ENCODE peak calls at places on chromosomes 16 and 17, in seven cellular contexts. One of them, this sample, is unnamed.

GRCh38 chr17:43784628-43785101 is 4.4 kb downstream of the CFAP97D1 start:
- DNase-seq in neural crest cell: no peak
- DNase-seq in stimulated activated naive CD8-positive, alpha-beta T cell treated with anti-CD3 and anti-CD28 coated beads, Interleukin-15, amount 100 ng/mL, for 72 hours: no peak
- DNase-seq in stimulated activated CD8-positive, alpha-beta memory T cell treated with anti-CD3 and anti-CD28 coated beads, Interleukin-15, amount 100 ng/mL, for 24 hours: no peak
- DNase-seq in T-helper 9 cell: no peak
- DNase-seq in CD8-positive, alpha-beta memory T cell: no peak
- DNase-seq in stimulated activated effector memory CD8-positive, alpha-beta T cell treated with anti-CD3 and anti-CD28 coated beads, Interleukin-12 subunit alpha, Interleukin-12 subunit beta, amount 100 ng/mL, for 72 hours: no peak
- DNase-seq in this sample: no peak

GRCh38 chr16:89696598-89697128 is 4.8 kb downstream of the SPATA2L start:
- DNase-seq in stimulated activated naive CD8-positive, alpha-beta T cell treated with anti-CD3 and anti-CD28 coated beads, Interleukin-15, amount 100 ng/mL, for 72 hours: no peak
- DNase-seq in T-helper 9 cell: no peak
- DNase-seq in neural crest cell: no peak
- DNase-seq in CD8-positive, alpha-beta memory T cell: peak
- DNase-seq in stimulated activated CD8-positive, alpha-beta memory T cell treated with anti-CD3 and anti-CD28 coated beads, Interleukin-15, amount 100 ng/mL, for 24 hours: no peak
- DNase-seq in stimulated activated effector memory CD8-positive, alpha-beta T cell treated with anti-CD3 and anti-CD28 coated beads, Interleukin-12 subunit alpha, Interleukin-12 subunit beta, amount 100 ng/mL, for 72 hours: no peak
- DNase-seq in this sample: no peak

GRCh38 chr16:8885674-8886592 is 3.8 kb downstream of the LITAFD start:
- DNase-seq in CD8-positive, alpha-beta memory T cell: no peak
- DNase-seq in neural crest cell: no peak
- DNase-seq in stimulated activated CD8-positive, alpha-beta memory T cell treated with anti-CD3 and anti-CD28 coated beads, Interleukin-15, amount 100 ng/mL, for 24 hours: no peak
- DNase-seq in T-helper 9 cell: no peak
- DNase-seq in stimulated activated naive CD8-positive, alpha-beta T cell treated with anti-CD3 and anti-CD28 coated beads, Interleukin-15, amount 100 ng/mL, for 72 hours: no peak
- DNase-seq in stimulated activated effector memory CD8-positive, alpha-beta T cell treated with anti-CD3 and anti-CD28 coated beads, Interleukin-12 subunit alpha, Interleukin-12 subunit beta, amount 100 ng/mL, for 72 hours: no peak
- DNase-seq in this sample: no peak

GRCh38 chr16:51577621-51578303 is 426.7 kb upstream of the SALL1 start:
- DNase-seq in CD8-positive, alpha-beta memory T cell: no peak
- DNase-seq in stimulated activated CD8-positive, alpha-beta memory T cell treated with anti-CD3 and anti-CD28 coated beads, Interleukin-15, amount 100 ng/mL, for 24 hours: no peak
- DNase-seq in neural crest cell: no peak
- DNase-seq in T-helper 9 cell: no peak
- DNase-seq in stimulated activated naive CD8-positive, alpha-beta T cell treated with anti-CD3 and anti-CD28 coated beads, Interleukin-15, amount 100 ng/mL, for 72 hours: no peak
- DNase-seq in stimulated activated effector memory CD8-positive, alpha-beta T cell treated with anti-CD3 and anti-CD28 coated beads, Interleukin-12 subunit alpha, Interleukin-12 subunit beta, amount 100 ng/mL, for 72 hours: no peak
- DNase-seq in this sample: no peak

GRCh38 chr17:17737938-17738894 is 57.0 kb downstream of the RAI1 start:
- DNase-seq in stimulated activated naive CD8-positive, alpha-beta T cell treated with anti-CD3 and anti-CD28 coated beads, Interleukin-15, amount 100 ng/mL, for 72 hours: no peak
- DNase-seq in T-helper 9 cell: no peak
- DNase-seq in neural crest cell: no peak
- DNase-seq in stimulated activated CD8-positive, alpha-beta memory T cell treated with anti-CD3 and anti-CD28 coated beads, Interleukin-15, amount 100 ng/mL, for 24 hours: no peak
- DNase-seq in CD8-positive, alpha-beta memory T cell: no peak
- DNase-seq in stimulated activated effector memory CD8-positive, alpha-beta T cell treated with anti-CD3 and anti-CD28 coated beads, Interleukin-12 subunit alpha, Interleukin-12 subunit beta, amount 100 ng/mL, for 72 hours: no peak
- DNase-seq in this sample: no peak

GRCh38 chr16:709651-710499 is 4.3 kb upstream of the FBXL16 start:
- DNase-seq in stimulated activated effector memory CD8-positive, alpha-beta T cell treated with anti-CD3 and anti-CD28 coated beads, Interleukin-12 subunit alpha, Interleukin-12 subunit beta, amount 100 ng/mL, for 72 hours: no peak
- DNase-seq in stimulated activated naive CD8-positive, alpha-beta T cell treated with anti-CD3 and anti-CD28 coated beads, Interleukin-15, amount 100 ng/mL, for 72 hours: no peak
- DNase-seq in stimulated activated CD8-positive, alpha-beta memory T cell treated with anti-CD3 and anti-CD28 coated beads, Interleukin-15, amount 100 ng/mL, for 24 hours: no peak
- DNase-seq in neural crest cell: peak
- DNase-seq in CD8-positive, alpha-beta memory T cell: no peak
- DNase-seq in T-helper 9 cell: no peak
- DNase-seq in this sample: no peak

GRCh38 chr17:65102788-65103187 is 34.4 kb upstream of the RGS9 start:
- DNase-seq in stimulated activated CD8-positive, alpha-beta memory T cell treated with anti-CD3 and anti-CD28 coated beads, Interleukin-15, amount 100 ng/mL, for 24 hours: no peak
- DNase-seq in neural crest cell: no peak
- DNase-seq in stimulated activated effector memory CD8-positive, alpha-beta T cell treated with anti-CD3 and anti-CD28 coated beads, Interleukin-12 subunit alpha, Interleukin-12 subunit beta, amount 100 ng/mL, for 72 hours: no peak
- DNase-seq in T-helper 9 cell: no peak
- DNase-seq in stimulated activated naive CD8-positive, alpha-beta T cell treated with anti-CD3 and anti-CD28 coated beads, Interleukin-15, amount 100 ng/mL, for 72 hours: no peak
- DNase-seq in CD8-positive, alpha-beta memory T cell: no peak
- DNase-seq in this sample: no peak

GRCh38 chr16:12572316-12572985 is 231.2 kb downstream of the CPPED1 start:
- DNase-seq in stimulated activated effector memory CD8-positive, alpha-beta T cell treated with anti-CD3 and anti-CD28 coated beads, Interleukin-12 subunit alpha, Interleukin-12 subunit beta, amount 100 ng/mL, for 72 hours: no peak
- DNase-seq in T-helper 9 cell: no peak
- DNase-seq in CD8-positive, alpha-beta memory T cell: no peak
- DNase-seq in stimulated activated naive CD8-positive, alpha-beta T cell treated with anti-CD3 and anti-CD28 coated beads, Interleukin-15, amount 100 ng/mL, for 72 hours: no peak
- DNase-seq in neural crest cell: no peak
- DNase-seq in stimulated activated CD8-positive, alpha-beta memory T cell treated with anti-CD3 and anti-CD28 coated beads, Interleukin-15, amount 100 ng/mL, for 24 hours: no peak
- DNase-seq in this sample: no peak

GRCh38 chr17:58281511-58282011 is 826 bp upstream of the MPO start:
- DNase-seq in T-helper 9 cell: no peak
- DNase-seq in stimulated activated effector memory CD8-positive, alpha-beta T cell treated with anti-CD3 and anti-CD28 coated beads, Interleukin-12 subunit alpha, Interleukin-12 subunit beta, amount 100 ng/mL, for 72 hours: no peak
- DNase-seq in stimulated activated naive CD8-positive, alpha-beta T cell treated with anti-CD3 and anti-CD28 coated beads, Interleukin-15, amount 100 ng/mL, for 72 hours: no peak
- DNase-seq in CD8-positive, alpha-beta memory T cell: no peak
- DNase-seq in neural crest cell: no peak
- DNase-seq in stimulated activated CD8-positive, alpha-beta memory T cell treated with anti-CD3 and anti-CD28 coated beads, Interleukin-15, amount 100 ng/mL, for 24 hours: no peak
- DNase-seq in this sample: no peak

GRCh38 chr17:38616361-38616760 is 10.6 kb upstream of the SRCIN1 start:
- DNase-seq in stimulated activated effector memory CD8-positive, alpha-beta T cell treated with anti-CD3 and anti-CD28 coated beads, Interleukin-12 subunit alpha, Interleukin-12 subunit beta, amount 100 ng/mL, for 72 hours: no peak
- DNase-seq in neural crest cell: no peak
- DNase-seq in CD8-positive, alpha-beta memory T cell: no peak
- DNase-seq in stimulated activated naive CD8-positive, alpha-beta T cell treated with anti-CD3 and anti-CD28 coated beads, Interleukin-15, amount 100 ng/mL, for 72 hours: no peak
- DNase-seq in T-helper 9 cell: no peak
- DNase-seq in stimulated activated CD8-positive, alpha-beta memory T cell treated with anti-CD3 and anti-CD28 coated beads, Interleukin-15, amount 100 ng/mL, for 24 hours: no peak
- DNase-seq in this sample: no peak

GRCh38 chr17:50872710-50873424 is 6.7 kb upstream of the TOB1 start:
- DNase-seq in stimulated activated effector memory CD8-positive, alpha-beta T cell treated with anti-CD3 and anti-CD28 coated beads, Interleukin-12 subunit alpha, Interleukin-12 subunit beta, amount 100 ng/mL, for 72 hours: no peak
- DNase-seq in T-helper 9 cell: peak
- DNase-seq in stimulated activated CD8-positive, alpha-beta memory T cell treated with anti-CD3 and anti-CD28 coated beads, Interleukin-15, amount 100 ng/mL, for 24 hours: no peak
- DNase-seq in neural crest cell: no peak
- DNase-seq in stimulated activated naive CD8-positive, alpha-beta T cell treated with anti-CD3 and anti-CD28 coated beads, Interleukin-15, amount 100 ng/mL, for 72 hours: peak
- DNase-seq in CD8-positive, alpha-beta memory T cell: peak
- DNase-seq in this sample: no peak

GRCh38 chr17:7502987-7503386 is 18.8 kb downstream of the POLR2A start:
- DNase-seq in neural crest cell: no peak
- DNase-seq in stimulated activated effector memory CD8-positive, alpha-beta T cell treated with anti-CD3 and anti-CD28 coated beads, Interleukin-12 subunit alpha, Interleukin-12 subunit beta, amount 100 ng/mL, for 72 hours: no peak
- DNase-seq in stimulated activated naive CD8-positive, alpha-beta T cell treated with anti-CD3 and anti-CD28 coated beads, Interleukin-15, amount 100 ng/mL, for 72 hours: no peak
- DNase-seq in T-helper 9 cell: no peak
- DNase-seq in stimulated activated CD8-positive, alpha-beta memory T cell treated with anti-CD3 and anti-CD28 coated beads, Interleukin-15, amount 100 ng/mL, for 24 hours: no peak
- DNase-seq in CD8-positive, alpha-beta memory T cell: no peak
- DNase-seq in this sample: no peak

GRCh38 chr17:5419959-5420653 is at the start of gene RPAIN:
- DNase-seq in stimulated activated effector memory CD8-positive, alpha-beta T cell treated with anti-CD3 and anti-CD28 coated beads, Interleukin-12 subunit alpha, Interleukin-12 subunit beta, amount 100 ng/mL, for 72 hours: no peak
- DNase-seq in stimulated activated naive CD8-positive, alpha-beta T cell treated with anti-CD3 and anti-CD28 coated beads, Interleukin-15, amount 100 ng/mL, for 72 hours: no peak
- DNase-seq in stimulated activated CD8-positive, alpha-beta memory T cell treated with anti-CD3 and anti-CD28 coated beads, Interleukin-15, amount 100 ng/mL, for 24 hours: peak
- DNase-seq in neural crest cell: peak
- DNase-seq in T-helper 9 cell: peak
- DNase-seq in CD8-positive, alpha-beta memory T cell: peak
- DNase-seq in this sample: peak

This sample was measured in HCT116.